ENCODE peak calls at places on chromosomes 5 and 9, in six cellular contexts. One of them, this sample, is unnamed.

GRCh38 chr5:145324767-145325479 is 510.2 kb downstream of the PRELID2 start:
- DNase-seq in hypothalamus: no peak
- DNase-seq in stimulated activated CD4-positive, alpha-beta T cell treated with anti-CD3 and anti-CD28 coated beads, TNF-alpha, amount 100 ng/mL, for 48 hours: no peak
- DNase-seq in fibroblast of pulmonary artery: peak
- DNase-seq in Right ventricle myocardium superior: no peak
- DNase-seq in head of caudate nucleus: no peak
- DNase-seq in this sample: no peak

GRCh38 chr5:179334017-179334765 is 11.1 kb downstream of the ADAMTS2 start:
- DNase-seq in hypothalamus: no peak
- DNase-seq in fibroblast of pulmonary artery: no peak
- DNase-seq in Right ventricle myocardium superior: peak
- DNase-seq in stimulated activated CD4-positive, alpha-beta T cell treated with anti-CD3 and anti-CD28 coated beads, TNF-alpha, amount 100 ng/mL, for 48 hours: no peak
- DNase-seq in head of caudate nucleus: no peak
- DNase-seq in this sample: no peak

GRCh38 chr5:131096774-131097695 is 68.0 kb downstream of the HINT1 start:
- DNase-seq in hypothalamus: no peak
- DNase-seq in stimulated activated CD4-positive, alpha-beta T cell treated with anti-CD3 and anti-CD28 coated beads, TNF-alpha, amount 100 ng/mL, for 48 hours: no peak
- DNase-seq in head of caudate nucleus: no peak
- DNase-seq in fibroblast of pulmonary artery: no peak
- DNase-seq in Right ventricle myocardium superior: no peak
- DNase-seq in this sample: no peak

GRCh38 chr9:122389195-122389594 is 18.4 kb downstream of the PTGS1 start:
- DNase-seq in head of caudate nucleus: no peak
- DNase-seq in Right ventricle myocardium superior: no peak
- DNase-seq in fibroblast of pulmonary artery: no peak
- DNase-seq in hypothalamus: no peak
- DNase-seq in stimulated activated CD4-positive, alpha-beta T cell treated with anti-CD3 and anti-CD28 coated beads, TNF-alpha, amount 100 ng/mL, for 48 hours: no peak
- DNase-seq in this sample: no peak

GRCh38 chr5:143887302-143887638 is 75.3 kb downstream of the HMHB1 start:
- DNase-seq in fibroblast of pulmonary artery: peak
- DNase-seq in hypothalamus: peak
- DNase-seq in Right ventricle myocardium superior: peak
- DNase-seq in stimulated activated CD4-positive, alpha-beta T cell treated with anti-CD3 and anti-CD28 coated beads, TNF-alpha, amount 100 ng/mL, for 48 hours: no peak
- DNase-seq in head of caudate nucleus: peak
- DNase-seq in this sample: no peak

GRCh38 chr5:149917073-149917676 is 27.4 kb downstream of the PDE6A start:
- DNase-seq in head of caudate nucleus: no peak
- DNase-seq in fibroblast of pulmonary artery: peak
- DNase-seq in hypothalamus: no peak
- DNase-seq in stimulated activated CD4-positive, alpha-beta T cell treated with anti-CD3 and anti-CD28 coated beads, TNF-alpha, amount 100 ng/mL, for 48 hours: no peak
- DNase-seq in Right ventricle myocardium superior: no peak
- DNase-seq in this sample: no peak

GRCh38 chr5:68287976-68288755 is 72.6 kb downstream of the PIK3R1 start:
- DNase-seq in stimulated activated CD4-positive, alpha-beta T cell treated with anti-CD3 and anti-CD28 coated beads, TNF-alpha, amount 100 ng/mL, for 48 hours: peak
- DNase-seq in Right ventricle myocardium superior: peak
- DNase-seq in hypothalamus: peak
- DNase-seq in head of caudate nucleus: peak
- DNase-seq in fibroblast of pulmonary artery: peak
- DNase-seq in this sample: peak

GRCh38 chr9:1929722-1930621 is 85.2 kb upstream of the SMARCA2 start:
- DNase-seq in fibroblast of pulmonary artery: no peak
- DNase-seq in hypothalamus: no peak
- DNase-seq in head of caudate nucleus: no peak
- DNase-seq in stimulated activated CD4-positive, alpha-beta T cell treated with anti-CD3 and anti-CD28 coated beads, TNF-alpha, amount 100 ng/mL, for 48 hours: peak
- DNase-seq in Right ventricle myocardium superior: no peak
- DNase-seq in this sample: no peak

GRCh38 chr9:115137511-115137910 is 19.6 kb upstream of the TNC start:
- DNase-seq in stimulated activated CD4-positive, alpha-beta T cell treated with anti-CD3 and anti-CD28 coated beads, TNF-alpha, amount 100 ng/mL, for 48 hours: no peak
- DNase-seq in head of caudate nucleus: no peak
- DNase-seq in hypothalamus: no peak
- DNase-seq in Right ventricle myocardium superior: no peak
- DNase-seq in fibroblast of pulmonary artery: no peak
- DNase-seq in this sample: no peak

GRCh38 chr9:134463293-134463692 is 137.0 kb downstream of the RXRA start:
- DNase-seq in Right ventricle myocardium superior: no peak
- DNase-seq in hypothalamus: no peak
- DNase-seq in head of caudate nucleus: no peak
- DNase-seq in fibroblast of pulmonary artery: no peak
- DNase-seq in stimulated activated CD4-positive, alpha-beta T cell treated with anti-CD3 and anti-CD28 coated beads, TNF-alpha, amount 100 ng/mL, for 48 hours: no peak
- DNase-seq in this sample: no peak

GRCh38 chr9:20815923-20816703 is 132.1 kb downstream of the FOCAD start:
- DNase-seq in Right ventricle myocardium superior: no peak
- DNase-seq in stimulated activated CD4-positive, alpha-beta T cell treated with anti-CD3 and anti-CD28 coated beads, TNF-alpha, amount 100 ng/mL, for 48 hours: no peak
- DNase-seq in hypothalamus: no peak
- DNase-seq in head of caudate nucleus: no peak
- DNase-seq in fibroblast of pulmonary artery: no peak
- DNase-seq in this sample: no peak

GRCh38 chr5:35853652-35854051 is 3.0 kb upstream of the IL7R start:
- DNase-seq in stimulated activated CD4-positive, alpha-beta T cell treated with anti-CD3 and anti-CD28 coated beads, TNF-alpha, amount 100 ng/mL, for 48 hours: peak
- DNase-seq in Right ventricle myocardium superior: no peak
- DNase-seq in fibroblast of pulmonary artery: no peak
- DNase-seq in head of caudate nucleus: no peak
- DNase-seq in hypothalamus: no peak
- DNase-seq in this sample: no peak

GRCh38 chr5:321233-321725 is at the start of gene AHRR:
- DNase-seq in head of caudate nucleus: peak
- DNase-seq in hypothalamus: peak
- DNase-seq in fibroblast of pulmonary artery: peak
- DNase-seq in stimulated activated CD4-positive, alpha-beta T cell treated with anti-CD3 and anti-CD28 coated beads, TNF-alpha, amount 100 ng/mL, for 48 hours: no peak
- DNase-seq in Right ventricle myocardium superior: peak
- DNase-seq in this sample: peak

GRCh38 chr5:178304016-178304415 is 71.4 kb upstream of the PHYKPL start:
- DNase-seq in Right ventricle myocardium superior: peak
- DNase-seq in stimulated activated CD4-positive, alpha-beta T cell treated with anti-CD3 and anti-CD28 coated beads, TNF-alpha, amount 100 ng/mL, for 48 hours: no peak
- DNase-seq in head of caudate nucleus: no peak
- DNase-seq in fibroblast of pulmonary artery: no peak
- DNase-seq in hypothalamus: no peak
- DNase-seq in this sample: no peak

GRCh38 chr5:15650266-15650665 is 150.3 kb downstream of the FBXL7 start:
- DNase-seq in fibroblast of pulmonary artery: no peak
- DNase-seq in Right ventricle myocardium superior: no peak
- DNase-seq in head of caudate nucleus: no peak
- DNase-seq in stimulated activated CD4-positive, alpha-beta T cell treated with anti-CD3 and anti-CD28 coated beads, TNF-alpha, amount 100 ng/mL, for 48 hours: no peak
- DNase-seq in hypothalamus: no peak
- DNase-seq in this sample: no peak

GRCh38 chr9:86706391-86706790 is 240.9 kb downstream of the GAS1 start:
- DNase-seq in stimulated activated CD4-positive, alpha-beta T cell treated with anti-CD3 and anti-CD28 coated beads, TNF-alpha, amount 100 ng/mL, for 48 hours: no peak
- DNase-seq in head of caudate nucleus: no peak
- DNase-seq in hypothalamus: no peak
- DNase-seq in Right ventricle myocardium superior: no peak
- DNase-seq in fibroblast of pulmonary artery: peak
- DNase-seq in this sample: no peak

GRCh38 chr9:84170521-84171141 is 169.9 kb downstream of the SLC28A3 start:
- DNase-seq in Right ventricle myocardium superior: peak
- DNase-seq in hypothalamus: no peak
- DNase-seq in stimulated activated CD4-positive, alpha-beta T cell treated with anti-CD3 and anti-CD28 coated beads, TNF-alpha, amount 100 ng/mL, for 48 hours: no peak
- DNase-seq in head of caudate nucleus: peak
- DNase-seq in fibroblast of pulmonary artery: peak
- DNase-seq in this sample: no peak

GRCh38 chr5:157866536-157866935 is 7.6 kb upstream of the CLINT1 start:
- DNase-seq in fibroblast of pulmonary artery: no peak
- DNase-seq in stimulated activated CD4-positive, alpha-beta T cell treated with anti-CD3 and anti-CD28 coated beads, TNF-alpha, amount 100 ng/mL, for 48 hours: no peak
- DNase-seq in hypothalamus: no peak
- DNase-seq in head of caudate nucleus: no peak
- DNase-seq in Right ventricle myocardium superior: no peak
- DNase-seq in this sample: no peak

GRCh38 chr5:134184155-134185135 is 7.7 kb upstream of the SKP1 start:
- DNase-seq in hypothalamus: peak
- DNase-seq in fibroblast of pulmonary artery: peak
- DNase-seq in Right ventricle myocardium superior: peak
- DNase-seq in stimulated activated CD4-positive, alpha-beta T cell treated with anti-CD3 and anti-CD28 coated beads, TNF-alpha, amount 100 ng/mL, for 48 hours: peak
- DNase-seq in head of caudate nucleus: peak
- DNase-seq in this sample: peak

GRCh38 chr9:89926167-89926566 is 321.4 kb downstream of the GADD45G start:
- DNase-seq in stimulated activated CD4-positive, alpha-beta T cell treated with anti-CD3 and anti-CD28 coated beads, TNF-alpha, amount 100 ng/mL, for 48 hours: no peak
- DNase-seq in Right ventricle myocardium superior: no peak
- DNase-seq in fibroblast of pulmonary artery: no peak
- DNase-seq in head of caudate nucleus: no peak
- DNase-seq in hypothalamus: no peak
- DNase-seq in this sample: no peak

GRCh38 chr9:129305246-129305645 is 127.2 kb upstream of the IER5L start:
- DNase-seq in head of caudate nucleus: no peak
- DNase-seq in stimulated activated CD4-positive, alpha-beta T cell treated with anti-CD3 and anti-CD28 coated beads, TNF-alpha, amount 100 ng/mL, for 48 hours: no peak
- DNase-seq in fibroblast of pulmonary artery: no peak
- DNase-seq in hypothalamus: no peak
- DNase-seq in Right ventricle myocardium superior: peak
- DNase-seq in this sample: no peak

GRCh38 chr5:155024015-155024414 is 10.5 kb downstream of the KIF4B start:
- DNase-seq in Right ventricle myocardium superior: no peak
- DNase-seq in fibroblast of pulmonary artery: no peak
- DNase-seq in stimulated activated CD4-positive, alpha-beta T cell treated with anti-CD3 and anti-CD28 coated beads, TNF-alpha, amount 100 ng/mL, for 48 hours: no peak
- DNase-seq in hypothalamus: no peak
- DNase-seq in head of caudate nucleus: no peak
- DNase-seq in this sample: no peak

GRCh38 chr5:154071799-154072781 is 33.3 kb downstream of the MFAP3 start:
- DNase-seq in head of caudate nucleus: peak
- DNase-seq in Right ventricle myocardium superior: peak
- DNase-seq in hypothalamus: peak
- DNase-seq in stimulated activated CD4-positive, alpha-beta T cell treated with anti-CD3 and anti-CD28 coated beads, TNF-alpha, amount 100 ng/mL, for 48 hours: peak
- DNase-seq in fibroblast of pulmonary artery: peak
- DNase-seq in this sample: peak

GRCh38 chr5:59496524-59497134 is 396.9 kb downstream of the PDE4D start:
- DNase-seq in stimulated activated CD4-positive, alpha-beta T cell treated with anti-CD3 and anti-CD28 coated beads, TNF-alpha, amount 100 ng/mL, for 48 hours: no peak
- DNase-seq in fibroblast of pulmonary artery: peak
- DNase-seq in Right ventricle myocardium superior: no peak
- DNase-seq in hypothalamus: no peak
- DNase-seq in head of caudate nucleus: no peak
- DNase-seq in this sample: peak

GRCh38 chr5:149215478-149216042 is 56.1 kb upstream of the AFAP1L1 start:
- DNase-seq in fibroblast of pulmonary artery: peak
- DNase-seq in head of caudate nucleus: no peak
- DNase-seq in Right ventricle myocardium superior: peak
- DNase-seq in hypothalamus: no peak
- DNase-seq in stimulated activated CD4-positive, alpha-beta T cell treated with anti-CD3 and anti-CD28 coated beads, TNF-alpha, amount 100 ng/mL, for 48 hours: no peak
- DNase-seq in this sample: no peak

GRCh38 chr5:94175912-94176311 is 434.5 kb upstream of the POU5F2 start:
- DNase-seq in hypothalamus: no peak
- DNase-seq in stimulated activated CD4-positive, alpha-beta T cell treated with anti-CD3 and anti-CD28 coated beads, TNF-alpha, amount 100 ng/mL, for 48 hours: no peak
- DNase-seq in Right ventricle myocardium superior: no peak
- DNase-seq in fibroblast of pulmonary artery: no peak
- DNase-seq in head of caudate nucleus: no peak
- DNase-seq in this sample: no peak

GRCh38 chr9:92342825-92343488 is 17.2 kb downstream of the CENPP start:
- DNase-seq in stimulated activated CD4-positive, alpha-beta T cell treated with anti-CD3 and anti-CD28 coated beads, TNF-alpha, amount 100 ng/mL, for 48 hours: no peak
- DNase-seq in fibroblast of pulmonary artery: peak
- DNase-seq in hypothalamus: no peak
- DNase-seq in Right ventricle myocardium superior: no peak
- DNase-seq in head of caudate nucleus: no peak
- DNase-seq in this sample: no peak

GRCh38 chr5:134003957-134004625 is 684 bp downstream of the VDAC1 start:
- DNase-seq in stimulated activated CD4-positive, alpha-beta T cell treated with anti-CD3 and anti-CD28 coated beads, TNF-alpha, amount 100 ng/mL, for 48 hours: peak
- DNase-seq in fibroblast of pulmonary artery: peak
- DNase-seq in Right ventricle myocardium superior: peak
- DNase-seq in hypothalamus: peak
- DNase-seq in head of caudate nucleus: peak
- DNase-seq in this sample: peak

This sample was measured in GM18507.